ENCODE peak calls at places on chromosomes 5 and 9, in nine cellular contexts. Z is HEK293T; M is heart right ventricle; Q is psoas muscle; E is NCI-H510A treated with DMSO at 0.1 percent for 48 hours; I is myocyte; R is CD8-positive, alpha-beta memory T cell; V is K562; K is A172. U is an unnamed sample.

GRCh38 chr5:78544531-78545200 is 103.9 kb downstream of the LHFPL2 start:
- DNase-seq in Z (no peak), M (peak), Q (no peak), E (no peak), I (no peak), R (no peak), V (peak), K (peak), U (peak)

GRCh38 chr9:13149454-13149853 is 130.0 kb downstream of the MPDZ start:
- DNase-seq in Z (no peak), M (peak), Q (peak), E (peak), I (peak), R (no peak), V (no peak), K (no peak), U (no peak)

GRCh38 chr9:133112361-133113026 is 8.5 kb downstream of the RALGDS start:
- DNase-seq in Z (no peak), M (peak), Q (peak), E (no peak), I (no peak), R (no peak), V (no peak), K (peak), U (no peak)

GRCh38 chr5:30749971-30750370 is 443.5 kb upstream of the CDH6 start:
- DNase-seq in Z (no peak), M (no peak), Q (no peak), E (no peak), I (no peak), R (no peak), V (no peak), K (peak), U (peak)

GRCh38 chr5:73367650-73368049 is 80.9 kb downstream of the FOXD1 start:
- DNase-seq in Z (no peak), M (no peak), Q (no peak), E (no peak), I (peak), R (no peak), V (no peak), K (no peak), U (peak)

GRCh38 chr9:77810047-77810446 is 161.9 kb upstream of the GNA14 start:
- DNase-seq in Z (no peak), M (no peak), Q (no peak), E (no peak), I (no peak), R (no peak), V (no peak), K (no peak), U (no peak)

GRCh38 chr5:72523960-72524582 is 16.9 kb upstream of the ZNF366 start:
- DNase-seq in Z (peak), M (no peak), Q (no peak), E (no peak), I (peak), R (no peak), V (no peak), K (peak), U (peak)

GRCh38 chr5:89213584-89213983 is 330.6 kb upstream of the MEF2C start:
- DNase-seq in Z (no peak), M (peak), Q (no peak), E (no peak), I (peak), R (no peak), V (no peak), K (no peak), U (peak)

GRCh38 chr5:144368556-144368955 is 197.9 kb downstream of the KCTD16 start:
- DNase-seq in Z (no peak), M (no peak), Q (no peak), E (peak), I (peak), R (no peak), V (no peak), K (no peak), U (peak)

GRCh38 chr9:114121445-114122151 is 22.5 kb upstream of the KIF12 start:
- DNase-seq in Z (no peak), M (no peak), Q (no peak), E (no peak), I (peak), R (no peak), V (no peak), K (no peak), U (no peak)

GRCh38 chr9:84822589-84823233 is 153.2 kb downstream of the NTRK2 start:
- DNase-seq in Z (no peak), M (no peak), Q (no peak), E (no peak), I (no peak), R (no peak), V (no peak), K (no peak), U (no peak)

GRCh38 chr5:65861830-65862241 is 64.5 kb upstream of the ERBIN start:
- DNase-seq in Z (no peak), M (no peak), Q (no peak), E (no peak), I (peak), R (no peak), V (no peak), K (peak), U (peak)

GRCh38 chr5:73242741-73243140 is 69.7 kb downstream of the TMEM174 start:
- DNase-seq in Z (no peak), M (no peak), Q (no peak), E (no peak), I (no peak), R (no peak), V (no peak), K (no peak), U (no peak)

GRCh38 chr5:10564838-10565784 is 1.2 kb downstream of the ANKRD33B start:
- DNase-seq in Z (no peak), M (peak), Q (no peak), E (no peak), I (no peak), R (peak), V (peak), K (no peak), U (no peak)

GRCh38 chr9:111914749-111915424 is 18.3 kb downstream of the UGCG start:
- DNase-seq in Z (peak), M (no peak), Q (no peak), E (peak), I (peak), R (no peak), V (no peak), K (no peak), U (no peak)

GRCh38 chr5:150660108-150660831 is 781 bp upstream of the MYOZ3 start:
- DNase-seq in Z (no peak), M (no peak), Q (no peak), E (no peak), I (no peak), R (no peak), V (no peak), K (no peak), U (no peak)

GRCh38 chr5:158463188-158463587 is 604.2 kb upstream of the CLINT1 start:
- DNase-seq in Z (no peak), M (no peak), Q (no peak), E (no peak), I (peak), R (no peak), V (no peak), K (no peak), U (no peak)

GRCh38 chr9:36903541-36904435 is 130.3 kb downstream of the PAX5 start:
- DNase-seq in Z (no peak), M (no peak), Q (no peak), E (no peak), I (peak), R (no peak), V (peak), K (peak), U (peak)

GRCh38 chr9:27337833-27338526 is 41.0 kb upstream of the EQTN start:
- DNase-seq in Z (no peak), M (no peak), Q (no peak), E (no peak), I (no peak), R (no peak), V (no peak), K (no peak), U (no peak)

GRCh38 chr9:11275158-11275695 is 662.4 kb upstream of the PTPRD start:
- DNase-seq in Z (no peak), M (no peak), Q (no peak), E (no peak), I (no peak), R (no peak), V (no peak), K (no peak), U (no peak)

GRCh38 chr5:759111-759741 is 25.3 kb downstream of the ZDHHC11B start:
- DNase-seq in Z (no peak), M (peak), Q (peak), E (peak), I (no peak), R (peak), V (peak), K (no peak), U (no peak)

GRCh38 chr9:68678430-68678829 is 26.6 kb upstream of the PIP5K1B start:
- DNase-seq in Z (peak), M (peak), Q (no peak), E (no peak), I (no peak), R (no peak), V (peak), K (no peak), U (no peak)

GRCh38 chr9:84322830-84323229 is 17.7 kb downstream of the SLC28A3 start:
- DNase-seq in Z (no peak), M (no peak), Q (no peak), E (no peak), I (no peak), R (no peak), V (no peak), K (peak), U (peak)